ENCODE peak calls at places on chromosomes 12 and 14, in ten cellular contexts. V, L, Y, D, A, O, J, E, B and W are unnamed samples.

GRCh38 chr14:24366664-24367505 is 1.1 kb upstream of the NFATC4 start:
- DNase-seq in L (peak), O (peak), J (peak), D (peak), E (peak), A (peak), V (peak), Y (peak), B (peak), W (peak)

GRCh38 chr12:3218150-3218845 is 141.1 kb downstream of the TSPAN9 start:
- DNase-seq in Y (peak), E (peak), B (peak), L (no peak), D (peak), V (peak), O (no peak), A (peak), J (no peak), W (peak)

GRCh38 chr12:108807476-108807875 is 49.9 kb downstream of the SSH1 start:
- DNase-seq in O (no peak), Y (no peak), D (no peak), V (no peak), A (no peak), L (no peak), E (no peak), B (no peak), J (no peak), W (no peak)

GRCh38 chr12:42794811-42795210 is 205.3 kb upstream of the PRICKLE1 start:
- DNase-seq in A (no peak), V (no peak), J (peak), E (no peak), Y (no peak), L (no peak), O (no peak), D (no peak), B (no peak), W (no peak)

GRCh38 chr12:105492591-105492990 is 162.1 kb downstream of the C12orf75 start:
- DNase-seq in O (no peak), D (no peak), B (no peak), L (no peak), A (no peak), Y (no peak), E (no peak), J (no peak), V (no peak), W (no peak)

GRCh38 chr12:80551897-80552296 is 107.9 kb downstream of the PTPRQ start:
- DNase-seq in D (no peak), A (no peak), E (no peak), V (no peak), Y (no peak), O (peak), J (no peak), B (peak), L (peak), W (no peak)

GRCh38 chr12:14774944-14775651 is 28.2 kb downstream of the WBP11 start:
- DNase-seq in V (peak), A (peak), J (no peak), L (no peak), D (peak), E (peak), B (peak), Y (peak), O (peak), W (peak)

GRCh38 chr12:58393152-58393551 is 451.8 kb downstream of the ATP23 start:
- DNase-seq in J (peak), D (no peak), E (no peak), V (no peak), B (no peak), Y (no peak), O (no peak), L (no peak), A (no peak), W (no peak)

GRCh38 chr14:89256951-89257350 is 160.1 kb downstream of the FOXN3 start:
- DNase-seq in E (no peak), A (no peak), B (no peak), L (no peak), V (no peak), O (no peak), D (no peak), J (no peak), Y (no peak), W (no peak)

GRCh38 chr12:66280573-66280972 is 21.7 kb upstream of the HELB start:
- DNase-seq in D (no peak), Y (no peak), A (no peak), V (no peak), L (no peak), J (no peak), E (peak), O (no peak), B (no peak), W (no peak)

GRCh38 chr12:120132863-120133385 is 16.4 kb upstream of the RAB35 start:
- DNase-seq in V (no peak), J (no peak), D (no peak), Y (peak), B (no peak), E (no peak), O (no peak), L (no peak), A (no peak), W (no peak)

GRCh38 chr14:103058209-103059055 is 1.1 kb upstream of the CDC42BPB start:
- DNase-seq in A (no peak), D (peak), J (no peak), E (no peak), Y (no peak), B (peak), L (no peak), O (no peak), V (no peak), W (peak)

GRCh38 chr12:121295123-121295745 is 1.3 kb downstream of the CAMKK2 start:
- DNase-seq in A (no peak), Y (no peak), D (no peak), E (peak), V (no peak), J (no peak), O (peak), B (no peak), L (no peak), W (no peak)

GRCh38 chr12:25529738-25530137 is 23.3 kb downstream of the LMNTD1 start:
- DNase-seq in A (no peak), Y (no peak), O (no peak), D (no peak), E (no peak), B (no peak), L (no peak), J (no peak), V (no peak), W (no peak)

GRCh38 chr12:63814146-63814774 is 30.2 kb upstream of the SRGAP1 start:
- DNase-seq in O (no peak), J (no peak), V (no peak), L (no peak), A (no peak), B (no peak), Y (no peak), E (no peak), D (no peak), W (no peak)

GRCh38 chr14:64943556-64943955 is 1.0 kb upstream of the GPX2 start:
- DNase-seq in Y (no peak), A (no peak), L (no peak), D (no peak), B (no peak), O (no peak), E (no peak), J (no peak), V (no peak), W (no peak)

GRCh38 chr14:95190346-95190840 is 33.1 kb upstream of the DICER1 start:
- DNase-seq in O (no peak), V (no peak), B (no peak), J (no peak), D (no peak), L (no peak), Y (no peak), E (no peak), A (no peak), W (no peak)

GRCh38 chr14:54782803-54783659 is 119.6 kb downstream of the GCH1 start:
- DNase-seq in A (no peak), V (no peak), Y (peak), B (no peak), J (no peak), L (no peak), E (peak), O (peak), D (no peak), W (peak)

GRCh38 chr12:6824962-6825381 is 3.2 kb upstream of the P3H3 start:
- DNase-seq in D (no peak), E (no peak), O (no peak), L (no peak), Y (no peak), A (no peak), B (no peak), V (no peak), J (no peak), W (no peak)

GRCh38 chr14:24311837-24312615 is 724 bp downstream of the LTB4R start:
- DNase-seq in D (no peak), J (no peak), O (no peak), Y (no peak), B (no peak), L (no peak), A (peak), V (no peak), E (peak), W (no peak)

GRCh38 chr14:92677955-92678354 is 70.5 kb downstream of the LGMN start:
- DNase-seq in L (no peak), D (no peak), V (no peak), A (no peak), Y (no peak), J (no peak), O (no peak), B (no peak), E (no peak), W (peak)

GRCh38 chr14:92683041-92683440 is 65.4 kb downstream of the LGMN start:
- DNase-seq in B (no peak), D (no peak), O (no peak), E (no peak), J (no peak), Y (no peak), V (no peak), A (no peak), L (no peak), W (peak)

GRCh38 chr14:92679246-92679645 is 69.2 kb downstream of the LGMN start:
- DNase-seq in D (no peak), L (no peak), J (no peak), Y (no peak), B (no peak), O (no peak), V (no peak), E (no peak), A (no peak), W (peak)

GRCh38 chr14:92678766-92679165 is 69.7 kb downstream of the LGMN start:
- DNase-seq in B (no peak), E (no peak), D (no peak), O (no peak), L (no peak), J (no peak), A (no peak), V (no peak), Y (no peak), W (peak)

GRCh38 chr14:92680781-92681650 is 67.4 kb downstream of the LGMN start:
- DNase-seq in D (no peak), A (peak), O (peak), V (peak), E (peak), J (peak), Y (peak), B (peak), L (peak), W (peak)
- TF ChIP-seq POLR2A in D (no peak), A (no peak), O (no peak), V (no peak), E (no peak), J (no peak), Y (no peak), B (no peak), L (no peak), W (no peak)

GRCh38 chr12:56477521-56478225 is 9.3 kb downstream of the SPRYD4 start:
- DNase-seq in O (no peak), D (no peak), E (no peak), V (no peak), A (no peak), L (no peak), Y (no peak), B (no peak), J (no peak), W (no peak)
- TF ChIP-seq POLR2A in O (no peak), D (no peak), E (no peak), V (no peak), A (no peak), L (no peak), Y (no peak), B (no peak), J (no peak), W (no peak)

DNA sequence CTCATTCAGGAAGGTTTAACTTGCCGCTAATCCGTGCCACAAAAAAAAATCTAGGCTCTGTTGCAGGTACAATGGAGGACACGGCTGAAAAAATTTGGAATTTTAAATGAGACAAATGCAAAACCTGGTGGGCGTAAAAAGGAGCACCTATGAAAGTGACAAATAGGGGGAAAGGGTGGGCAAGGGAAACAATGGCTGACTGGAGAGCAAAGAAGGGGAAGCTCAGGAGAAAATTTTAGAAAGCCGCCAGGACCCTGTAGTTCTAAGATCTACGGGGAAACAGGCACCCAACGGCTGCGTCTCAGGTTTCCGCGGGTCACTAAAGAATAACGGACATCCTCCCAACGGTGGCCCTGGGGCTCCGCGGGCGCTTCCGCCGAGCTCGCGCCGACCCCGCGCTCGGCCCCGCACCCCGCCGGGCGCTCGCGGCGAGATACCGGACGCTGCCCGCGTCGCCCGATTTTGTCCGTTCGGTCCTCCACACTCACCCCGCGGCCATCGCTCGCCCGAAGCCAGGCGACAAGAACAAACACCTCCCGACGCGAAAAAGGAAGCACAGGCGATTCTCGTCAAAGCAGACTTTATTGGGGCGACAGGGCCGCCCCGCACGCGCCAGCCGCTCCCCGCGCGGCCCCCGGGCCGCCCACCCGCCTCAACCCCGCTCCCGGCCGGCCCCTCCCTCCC is 1.1 kb upstream of the YY1 start:
- DNase-seq in J (peak), B (peak), E (peak), Y (peak), D (peak), O (peak), L (no peak), A (peak), V (peak), W (peak)
- TF ChIP-seq POLR2A in J (no peak), B (no peak), E (peak), Y (no peak), D (no peak), O (no peak), L (no peak), A (no peak), V (no peak), W (no peak)

GRCh38 chr12:113222730-113223531 is 1.7 kb downstream of the TPCN1 start:
- DNase-seq in D (peak), B (peak), V (peak), L (no peak), O (peak), A (peak), Y (peak), E (peak), J (peak), W (peak)
- TF ChIP-seq POLR2A in D (no peak), B (peak), V (no peak), L (no peak), O (no peak), A (no peak), Y (peak), E (no peak), J (no peak), W (no peak)

GRCh38 chr12:113077057-113077858 is 20.7 kb downstream of the DTX1 start:
- DNase-seq in V (no peak), J (no peak), B (no peak), E (no peak), D (no peak), Y (no peak), A (no peak), L (no peak), O (peak), W (no peak)
- TF ChIP-seq POLR2A in V (no peak), J (no peak), B (no peak), E (no peak), D (no peak), Y (no peak), A (no peak), L (no peak), O (no peak), W (no peak)

DNA sequence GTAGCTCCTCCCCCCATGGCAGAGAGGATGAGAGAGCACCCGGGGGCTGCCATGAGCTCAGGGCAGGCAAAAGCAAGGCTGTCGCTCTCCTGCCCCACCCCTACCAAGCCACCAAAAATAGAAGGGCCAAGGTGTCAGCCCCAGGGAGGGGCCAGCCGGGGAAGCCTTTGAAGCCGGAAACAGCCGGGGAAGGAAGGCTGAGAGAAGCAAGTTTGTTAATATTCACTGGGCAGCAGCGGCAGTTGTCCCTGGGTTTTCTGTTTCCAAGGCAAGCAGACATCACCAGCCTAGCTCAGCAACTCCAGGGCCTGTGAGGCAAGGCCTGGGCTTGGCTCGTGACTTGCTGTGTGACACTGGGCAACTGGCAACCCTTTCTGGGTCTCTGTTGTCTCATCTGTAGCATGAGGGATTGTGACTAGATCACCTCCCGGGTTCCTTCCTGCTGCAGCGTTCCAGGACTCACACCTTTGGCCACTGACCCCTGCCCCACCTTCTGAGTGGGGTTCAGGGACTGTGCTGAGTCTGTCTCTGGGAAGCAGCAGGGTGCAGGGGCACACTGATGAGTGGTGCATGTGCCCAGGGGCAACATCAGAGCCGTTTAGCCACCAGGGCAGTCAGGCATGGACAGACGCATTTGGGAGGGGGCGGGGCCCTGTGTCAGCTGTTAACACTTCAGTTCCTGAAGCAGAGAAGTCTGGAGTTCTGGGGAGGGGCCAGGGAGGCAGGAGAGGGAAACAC is 24.3 kb downstream of the SYNDIG1L start:
- DNase-seq in J (no peak), A (no peak), E (peak), D (no peak), L (no peak), O (no peak), V (peak), B (no peak), Y (peak), W (no peak)
- TF ChIP-seq POLR2A in J (no peak), A (no peak), E (no peak), D (no peak), L (no peak), O (no peak), V (no peak), B (no peak), Y (no peak), W (no peak)

DNA sequence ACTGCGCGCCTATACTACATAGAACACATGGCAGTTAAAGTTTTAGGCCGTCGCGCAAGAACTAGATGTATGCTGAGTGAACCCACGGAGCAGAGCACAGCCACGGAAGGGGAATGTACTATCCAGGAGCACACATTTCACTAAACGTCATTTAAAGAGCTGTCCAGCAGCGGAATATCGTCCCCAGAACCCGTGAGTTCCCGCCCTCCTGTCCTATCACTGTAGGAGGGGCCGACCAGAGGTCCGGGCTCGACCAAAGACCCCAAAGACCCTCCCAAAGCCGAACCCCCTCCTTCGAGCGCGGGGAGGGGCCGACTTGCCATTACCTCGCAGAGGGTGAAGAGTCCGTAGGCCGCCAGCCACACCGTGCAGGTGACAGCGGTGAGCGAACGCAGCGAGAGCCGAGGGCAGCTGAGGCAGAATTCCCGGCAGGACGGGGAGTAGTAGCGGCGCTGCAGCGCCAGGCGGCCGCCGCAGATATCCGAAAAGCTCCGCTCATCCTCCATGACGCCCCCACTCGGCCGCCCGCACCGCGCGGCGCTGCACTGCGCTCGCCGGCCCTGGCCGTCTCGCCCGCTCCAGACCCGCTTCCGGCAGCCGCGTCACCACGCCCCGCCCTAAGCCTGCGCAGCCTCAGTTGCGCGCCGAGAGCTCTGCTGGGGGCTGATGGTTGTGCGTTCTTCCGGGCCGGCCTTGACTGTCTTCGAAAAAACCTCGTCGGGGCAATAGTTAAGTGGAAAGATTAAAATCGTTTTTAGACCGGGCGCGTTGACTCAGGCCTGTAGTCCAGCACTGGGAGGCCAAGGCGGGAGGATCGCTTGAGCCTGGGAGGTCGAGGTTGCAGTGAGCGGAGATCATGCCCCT is at the start of gene PIGH:
- DNase-seq in E (peak), L (peak), V (peak), Y (peak), D (peak), B (peak), J (peak), O (peak), A (peak), W (peak)
- TF ChIP-seq POLR2A in E (no peak), L (peak), V (no peak), Y (peak), D (no peak), B (peak), J (peak), O (peak), A (peak), W (peak)

GRCh38 chr14:94110552-94111181 is at the start of gene IFI27:
- DNase-seq in V (peak), D (no peak), B (peak), J (peak), O (no peak), A (no peak), Y (peak), L (no peak), E (no peak), W (peak)
- TF ChIP-seq POLR2A in V (no peak), D (no peak), B (peak), J (no peak), O (no peak), A (no peak), Y (peak), L (no peak), E (no peak), W (peak)

GRCh38 chr12:7935773-7936581 is at the start of gene SLC2A3:
- DNase-seq in V (peak), A (no peak), D (peak), B (peak), O (peak), J (peak), Y (peak), L (no peak), E (peak), W (peak)
- TF ChIP-seq POLR2A in V (peak), A (peak), D (peak), B (peak), O (peak), J (peak), Y (peak), L (no peak), E (peak), W (peak)